ENCODE peak calls at places on chromosomes 2 and 18, in eight cellular contexts. One of them, this sample, is unnamed.

GRCh38 chr18:38612904-38613303 is 1047.3 kb upstream of the CELF4 start:
- DNase-seq in KBM-7: no peak
- DNase-seq in HCEC 1CT: no peak
- DNase-seq in activated T-cell treated with anti-CD3 and anti-CD28 coated beads for 4 hours: no peak
- DNase-seq in GM12892: no peak
- DNase-seq in HS-5: no peak
- DNase-seq in stimulated activated CD4-positive, alpha-beta T cell treated with anti-CD3 and anti-CD28 coated beads, Interleukin-12 subunit alpha, Interleukin-12 subunit beta, amount 100 ng/mL, for 48 hours: no peak
- DNase-seq in globus pallidus: no peak
- DNase-seq in this sample: no peak

GRCh38 chr2:166057363-166058169 is 70.3 kb downstream of the SCN1A start:
- DNase-seq in KBM-7: peak
- DNase-seq in HCEC 1CT: peak
- DNase-seq in activated T-cell treated with anti-CD3 and anti-CD28 coated beads for 4 hours: no peak
- DNase-seq in GM12892: no peak
- DNase-seq in HS-5: peak
- DNase-seq in stimulated activated CD4-positive, alpha-beta T cell treated with anti-CD3 and anti-CD28 coated beads, Interleukin-12 subunit alpha, Interleukin-12 subunit beta, amount 100 ng/mL, for 48 hours: no peak
- DNase-seq in globus pallidus: no peak
- DNase-seq in this sample: no peak

GRCh38 chr2:98036349-98037000 is 40.7 kb upstream of the TMEM131 start:
- DNase-seq in KBM-7: no peak
- DNase-seq in HCEC 1CT: no peak
- DNase-seq in activated T-cell treated with anti-CD3 and anti-CD28 coated beads for 4 hours: no peak
- DNase-seq in GM12892: no peak
- DNase-seq in HS-5: no peak
- DNase-seq in stimulated activated CD4-positive, alpha-beta T cell treated with anti-CD3 and anti-CD28 coated beads, Interleukin-12 subunit alpha, Interleukin-12 subunit beta, amount 100 ng/mL, for 48 hours: no peak
- DNase-seq in globus pallidus: no peak
- DNase-seq in this sample: no peak

GRCh38 chr2:220955776-220956175 is 616.3 kb downstream of the EPHA4 start:
- DNase-seq in KBM-7: no peak
- DNase-seq in HCEC 1CT: no peak
- DNase-seq in activated T-cell treated with anti-CD3 and anti-CD28 coated beads for 4 hours: no peak
- DNase-seq in GM12892: no peak
- DNase-seq in HS-5: no peak
- DNase-seq in stimulated activated CD4-positive, alpha-beta T cell treated with anti-CD3 and anti-CD28 coated beads, Interleukin-12 subunit alpha, Interleukin-12 subunit beta, amount 100 ng/mL, for 48 hours: no peak
- DNase-seq in globus pallidus: no peak
- DNase-seq in this sample: no peak

GRCh38 chr2:227320305-227321094 is 4.6 kb upstream of the MFF start:
- DNase-seq in KBM-7: peak
- DNase-seq in HCEC 1CT: no peak
- DNase-seq in activated T-cell treated with anti-CD3 and anti-CD28 coated beads for 4 hours: no peak
- DNase-seq in GM12892: no peak
- DNase-seq in HS-5: no peak
- DNase-seq in stimulated activated CD4-positive, alpha-beta T cell treated with anti-CD3 and anti-CD28 coated beads, Interleukin-12 subunit alpha, Interleukin-12 subunit beta, amount 100 ng/mL, for 48 hours: no peak
- DNase-seq in globus pallidus: no peak
- DNase-seq in this sample: no peak

GRCh38 chr18:11874676-11875075 is 23.5 kb downstream of the CHMP1B start:
- DNase-seq in KBM-7: no peak
- DNase-seq in HCEC 1CT: no peak
- DNase-seq in activated T-cell treated with anti-CD3 and anti-CD28 coated beads for 4 hours: no peak
- DNase-seq in GM12892: no peak
- DNase-seq in HS-5: no peak
- DNase-seq in stimulated activated CD4-positive, alpha-beta T cell treated with anti-CD3 and anti-CD28 coated beads, Interleukin-12 subunit alpha, Interleukin-12 subunit beta, amount 100 ng/mL, for 48 hours: no peak
- DNase-seq in globus pallidus: no peak
- DNase-seq in this sample: no peak

GRCh38 chr2:134352844-134353243 is 99.0 kb downstream of the MGAT5 start:
- DNase-seq in KBM-7: no peak
- DNase-seq in HCEC 1CT: no peak
- DNase-seq in activated T-cell treated with anti-CD3 and anti-CD28 coated beads for 4 hours: no peak
- DNase-seq in GM12892: no peak
- DNase-seq in HS-5: no peak
- DNase-seq in stimulated activated CD4-positive, alpha-beta T cell treated with anti-CD3 and anti-CD28 coated beads, Interleukin-12 subunit alpha, Interleukin-12 subunit beta, amount 100 ng/mL, for 48 hours: no peak
- DNase-seq in globus pallidus: no peak
- DNase-seq in this sample: no peak

GRCh38 chr18:76488190-76488589 is 6.9 kb downstream of the ZNF516 start:
- DNase-seq in KBM-7: no peak
- DNase-seq in HCEC 1CT: no peak
- DNase-seq in activated T-cell treated with anti-CD3 and anti-CD28 coated beads for 4 hours: no peak
- DNase-seq in GM12892: no peak
- DNase-seq in HS-5: no peak
- DNase-seq in stimulated activated CD4-positive, alpha-beta T cell treated with anti-CD3 and anti-CD28 coated beads, Interleukin-12 subunit alpha, Interleukin-12 subunit beta, amount 100 ng/mL, for 48 hours: no peak
- DNase-seq in globus pallidus: no peak
- DNase-seq in this sample: no peak

GRCh38 chr2:230869691-230870543 is 5.2 kb downstream of the ITM2C start:
- DNase-seq in KBM-7: peak
- DNase-seq in HCEC 1CT: no peak
- DNase-seq in activated T-cell treated with anti-CD3 and anti-CD28 coated beads for 4 hours: no peak
- DNase-seq in GM12892: no peak
- DNase-seq in HS-5: no peak
- DNase-seq in stimulated activated CD4-positive, alpha-beta T cell treated with anti-CD3 and anti-CD28 coated beads, Interleukin-12 subunit alpha, Interleukin-12 subunit beta, amount 100 ng/mL, for 48 hours: no peak
- DNase-seq in globus pallidus: no peak
- DNase-seq in this sample: no peak

GRCh38 chr2:197144183-197144582 is 166.4 kb downstream of the ANKRD44 start:
- DNase-seq in KBM-7: no peak
- DNase-seq in HCEC 1CT: no peak
- DNase-seq in activated T-cell treated with anti-CD3 and anti-CD28 coated beads for 4 hours: no peak
- DNase-seq in GM12892: no peak
- DNase-seq in HS-5: no peak
- DNase-seq in stimulated activated CD4-positive, alpha-beta T cell treated with anti-CD3 and anti-CD28 coated beads, Interleukin-12 subunit alpha, Interleukin-12 subunit beta, amount 100 ng/mL, for 48 hours: no peak
- DNase-seq in globus pallidus: no peak
- DNase-seq in this sample: no peak

GRCh38 chr18:10242922-10243680 is 211.3 kb upstream of the APCDD1 start:
- DNase-seq in KBM-7: no peak
- DNase-seq in HCEC 1CT: no peak
- DNase-seq in activated T-cell treated with anti-CD3 and anti-CD28 coated beads for 4 hours: no peak
- DNase-seq in GM12892: no peak
- DNase-seq in HS-5: no peak
- DNase-seq in stimulated activated CD4-positive, alpha-beta T cell treated with anti-CD3 and anti-CD28 coated beads, Interleukin-12 subunit alpha, Interleukin-12 subunit beta, amount 100 ng/mL, for 48 hours: no peak
- DNase-seq in globus pallidus: peak
- DNase-seq in this sample: no peak

GRCh38 chr2:24813645-24814257 is 20.5 kb downstream of the CENPO start:
- DNase-seq in KBM-7: no peak
- DNase-seq in HCEC 1CT: no peak
- DNase-seq in activated T-cell treated with anti-CD3 and anti-CD28 coated beads for 4 hours: no peak
- DNase-seq in GM12892: no peak
- DNase-seq in HS-5: no peak
- DNase-seq in stimulated activated CD4-positive, alpha-beta T cell treated with anti-CD3 and anti-CD28 coated beads, Interleukin-12 subunit alpha, Interleukin-12 subunit beta, amount 100 ng/mL, for 48 hours: no peak
- DNase-seq in globus pallidus: no peak
- DNase-seq in this sample: no peak

GRCh38 chr2:128714861-128715312 is 396.2 kb upstream of the HS6ST1 start:
- DNase-seq in KBM-7: no peak
- DNase-seq in HCEC 1CT: no peak
- DNase-seq in activated T-cell treated with anti-CD3 and anti-CD28 coated beads for 4 hours: no peak
- DNase-seq in GM12892: no peak
- DNase-seq in HS-5: no peak
- DNase-seq in stimulated activated CD4-positive, alpha-beta T cell treated with anti-CD3 and anti-CD28 coated beads, Interleukin-12 subunit alpha, Interleukin-12 subunit beta, amount 100 ng/mL, for 48 hours: no peak
- DNase-seq in globus pallidus: no peak
- DNase-seq in this sample: no peak

GRCh38 chr2:237723613-237724012 is 75.0 kb upstream of the RBM44 start:
- DNase-seq in KBM-7: peak
- DNase-seq in HCEC 1CT: peak
- DNase-seq in activated T-cell treated with anti-CD3 and anti-CD28 coated beads for 4 hours: no peak
- DNase-seq in GM12892: no peak
- DNase-seq in HS-5: no peak
- DNase-seq in stimulated activated CD4-positive, alpha-beta T cell treated with anti-CD3 and anti-CD28 coated beads, Interleukin-12 subunit alpha, Interleukin-12 subunit beta, amount 100 ng/mL, for 48 hours: no peak
- DNase-seq in globus pallidus: no peak
- DNase-seq in this sample: no peak

GRCh38 chr2:101124061-101124460 is 27.1 kb downstream of the TBC1D8 start:
- DNase-seq in KBM-7: no peak
- DNase-seq in HCEC 1CT: peak
- DNase-seq in activated T-cell treated with anti-CD3 and anti-CD28 coated beads for 4 hours: no peak
- DNase-seq in GM12892: no peak
- DNase-seq in HS-5: peak
- DNase-seq in stimulated activated CD4-positive, alpha-beta T cell treated with anti-CD3 and anti-CD28 coated beads, Interleukin-12 subunit alpha, Interleukin-12 subunit beta, amount 100 ng/mL, for 48 hours: no peak
- DNase-seq in globus pallidus: no peak
- DNase-seq in this sample: no peak

GRCh38 chr2:33380001-33380609 is 96.3 kb upstream of the RASGRP3 start:
- DNase-seq in KBM-7: peak
- DNase-seq in HCEC 1CT: no peak
- DNase-seq in activated T-cell treated with anti-CD3 and anti-CD28 coated beads for 4 hours: no peak
- DNase-seq in GM12892: no peak
- DNase-seq in HS-5: no peak
- DNase-seq in stimulated activated CD4-positive, alpha-beta T cell treated with anti-CD3 and anti-CD28 coated beads, Interleukin-12 subunit alpha, Interleukin-12 subunit beta, amount 100 ng/mL, for 48 hours: no peak
- DNase-seq in globus pallidus: no peak
- DNase-seq in this sample: no peak

GRCh38 chr2:126949775-126950174 is 51.1 kb downstream of the TEX51 start:
- DNase-seq in KBM-7: no peak
- DNase-seq in HCEC 1CT: no peak
- DNase-seq in activated T-cell treated with anti-CD3 and anti-CD28 coated beads for 4 hours: no peak
- DNase-seq in GM12892: no peak
- DNase-seq in HS-5: no peak
- DNase-seq in stimulated activated CD4-positive, alpha-beta T cell treated with anti-CD3 and anti-CD28 coated beads, Interleukin-12 subunit alpha, Interleukin-12 subunit beta, amount 100 ng/mL, for 48 hours: no peak
- DNase-seq in globus pallidus: no peak
- DNase-seq in this sample: no peak

GRCh38 chr2:21047161-21048009 is 3.5 kb upstream of the APOB start:
- DNase-seq in KBM-7: no peak
- DNase-seq in HCEC 1CT: no peak
- DNase-seq in activated T-cell treated with anti-CD3 and anti-CD28 coated beads for 4 hours: no peak
- DNase-seq in GM12892: no peak
- DNase-seq in HS-5: peak
- DNase-seq in stimulated activated CD4-positive, alpha-beta T cell treated with anti-CD3 and anti-CD28 coated beads, Interleukin-12 subunit alpha, Interleukin-12 subunit beta, amount 100 ng/mL, for 48 hours: no peak
- DNase-seq in globus pallidus: no peak
- DNase-seq in this sample: no peak

GRCh38 chr2:195094330-195094729 is 562.7 kb upstream of the SLC39A10 start:
- DNase-seq in KBM-7: no peak
- DNase-seq in HCEC 1CT: peak
- DNase-seq in activated T-cell treated with anti-CD3 and anti-CD28 coated beads for 4 hours: no peak
- DNase-seq in GM12892: no peak
- DNase-seq in HS-5: peak
- DNase-seq in stimulated activated CD4-positive, alpha-beta T cell treated with anti-CD3 and anti-CD28 coated beads, Interleukin-12 subunit alpha, Interleukin-12 subunit beta, amount 100 ng/mL, for 48 hours: no peak
- DNase-seq in globus pallidus: no peak
- DNase-seq in this sample: no peak

GRCh38 chr2:201149064-201149820 is 33.3 kb downstream of the CFLAR start:
- DNase-seq in KBM-7: no peak
- DNase-seq in HCEC 1CT: peak
- DNase-seq in activated T-cell treated with anti-CD3 and anti-CD28 coated beads for 4 hours: no peak
- DNase-seq in GM12892: no peak
- DNase-seq in HS-5: peak
- DNase-seq in stimulated activated CD4-positive, alpha-beta T cell treated with anti-CD3 and anti-CD28 coated beads, Interleukin-12 subunit alpha, Interleukin-12 subunit beta, amount 100 ng/mL, for 48 hours: no peak
- DNase-seq in globus pallidus: no peak
- DNase-seq in this sample: no peak

GRCh38 chr2:30931841-30932407 is 124.7 kb upstream of the CAPN13 start:
- DNase-seq in KBM-7: no peak
- DNase-seq in HCEC 1CT: no peak
- DNase-seq in activated T-cell treated with anti-CD3 and anti-CD28 coated beads for 4 hours: no peak
- DNase-seq in GM12892: no peak
- DNase-seq in HS-5: no peak
- DNase-seq in stimulated activated CD4-positive, alpha-beta T cell treated with anti-CD3 and anti-CD28 coated beads, Interleukin-12 subunit alpha, Interleukin-12 subunit beta, amount 100 ng/mL, for 48 hours: no peak
- DNase-seq in globus pallidus: no peak
- DNase-seq in this sample: no peak

GRCh38 chr2:173354073-173354600 is 535 bp upstream of the CDCA7 start:
- DNase-seq in KBM-7: peak
- DNase-seq in HCEC 1CT: no peak
- DNase-seq in activated T-cell treated with anti-CD3 and anti-CD28 coated beads for 4 hours: no peak
- DNase-seq in GM12892: peak
- DNase-seq in HS-5: peak
- DNase-seq in stimulated activated CD4-positive, alpha-beta T cell treated with anti-CD3 and anti-CD28 coated beads, Interleukin-12 subunit alpha, Interleukin-12 subunit beta, amount 100 ng/mL, for 48 hours: no peak
- DNase-seq in globus pallidus: no peak
- DNase-seq in this sample: no peak

GRCh38 chr2:121790276-121790956 is 35.0 kb downstream of the TSN start:
- DNase-seq in KBM-7: no peak
- DNase-seq in HCEC 1CT: peak
- DNase-seq in activated T-cell treated with anti-CD3 and anti-CD28 coated beads for 4 hours: no peak
- DNase-seq in GM12892: no peak
- DNase-seq in HS-5: peak
- DNase-seq in stimulated activated CD4-positive, alpha-beta T cell treated with anti-CD3 and anti-CD28 coated beads, Interleukin-12 subunit alpha, Interleukin-12 subunit beta, amount 100 ng/mL, for 48 hours: no peak
- DNase-seq in globus pallidus: no peak
- DNase-seq in this sample: no peak

GRCh38 chr18:23982154-23983071 is 32.1 kb upstream of the TTC39C start:
- DNase-seq in KBM-7: no peak
- DNase-seq in HCEC 1CT: peak
- DNase-seq in activated T-cell treated with anti-CD3 and anti-CD28 coated beads for 4 hours: no peak
- DNase-seq in GM12892: no peak
- DNase-seq in HS-5: no peak
- DNase-seq in stimulated activated CD4-positive, alpha-beta T cell treated with anti-CD3 and anti-CD28 coated beads, Interleukin-12 subunit alpha, Interleukin-12 subunit beta, amount 100 ng/mL, for 48 hours: no peak
- DNase-seq in globus pallidus: peak
- DNase-seq in this sample: no peak

GRCh38 chr2:134348239-134348638 is 94.4 kb downstream of the MGAT5 start:
- DNase-seq in KBM-7: no peak
- DNase-seq in HCEC 1CT: peak
- DNase-seq in activated T-cell treated with anti-CD3 and anti-CD28 coated beads for 4 hours: no peak
- DNase-seq in GM12892: no peak
- DNase-seq in HS-5: no peak
- DNase-seq in stimulated activated CD4-positive, alpha-beta T cell treated with anti-CD3 and anti-CD28 coated beads, Interleukin-12 subunit alpha, Interleukin-12 subunit beta, amount 100 ng/mL, for 48 hours: no peak
- DNase-seq in globus pallidus: no peak
- DNase-seq in this sample: no peak

GRCh38 chr18:45505497-45506206 is 109.6 kb upstream of the SLC14A2 start:
- DNase-seq in KBM-7: no peak
- DNase-seq in HCEC 1CT: no peak
- DNase-seq in activated T-cell treated with anti-CD3 and anti-CD28 coated beads for 4 hours: no peak
- DNase-seq in GM12892: no peak
- DNase-seq in HS-5: no peak
- DNase-seq in stimulated activated CD4-positive, alpha-beta T cell treated with anti-CD3 and anti-CD28 coated beads, Interleukin-12 subunit alpha, Interleukin-12 subunit beta, amount 100 ng/mL, for 48 hours: no peak
- DNase-seq in globus pallidus: no peak
- DNase-seq in this sample: no peak

GRCh38 chr2:234850818-234851217 is 101.0 kb upstream of the SH3BP4 start:
- DNase-seq in KBM-7: no peak
- DNase-seq in HCEC 1CT: no peak
- DNase-seq in activated T-cell treated with anti-CD3 and anti-CD28 coated beads for 4 hours: no peak
- DNase-seq in GM12892: no peak
- DNase-seq in HS-5: no peak
- DNase-seq in stimulated activated CD4-positive, alpha-beta T cell treated with anti-CD3 and anti-CD28 coated beads, Interleukin-12 subunit alpha, Interleukin-12 subunit beta, amount 100 ng/mL, for 48 hours: no peak
- DNase-seq in globus pallidus: no peak
- DNase-seq in this sample: no peak

GRCh38 chr2:179235463-179236108 is 29.0 kb downstream of the SESTD1 start:
- DNase-seq in KBM-7: no peak
- DNase-seq in HCEC 1CT: no peak
- DNase-seq in activated T-cell treated with anti-CD3 and anti-CD28 coated beads for 4 hours: no peak
- DNase-seq in GM12892: no peak
- DNase-seq in HS-5: no peak
- DNase-seq in stimulated activated CD4-positive, alpha-beta T cell treated with anti-CD3 and anti-CD28 coated beads, Interleukin-12 subunit alpha, Interleukin-12 subunit beta, amount 100 ng/mL, for 48 hours: no peak
- DNase-seq in globus pallidus: no peak
- DNase-seq in this sample: no peak

GRCh38 chr18:2036136-2036535 is 535.2 kb downstream of the METTL4 start:
- DNase-seq in KBM-7: no peak
- DNase-seq in HCEC 1CT: no peak
- DNase-seq in activated T-cell treated with anti-CD3 and anti-CD28 coated beads for 4 hours: no peak
- DNase-seq in GM12892: no peak
- DNase-seq in HS-5: peak
- DNase-seq in stimulated activated CD4-positive, alpha-beta T cell treated with anti-CD3 and anti-CD28 coated beads, Interleukin-12 subunit alpha, Interleukin-12 subunit beta, amount 100 ng/mL, for 48 hours: no peak
- DNase-seq in globus pallidus: no peak
- DNase-seq in this sample: no peak

GRCh38 chr2:63789318-63790051 is 52.2 kb upstream of the UGP2 start:
- DNase-seq in KBM-7: no peak
- DNase-seq in HCEC 1CT: peak
- DNase-seq in activated T-cell treated with anti-CD3 and anti-CD28 coated beads for 4 hours: no peak
- DNase-seq in GM12892: no peak
- DNase-seq in HS-5: peak
- DNase-seq in stimulated activated CD4-positive, alpha-beta T cell treated with anti-CD3 and anti-CD28 coated beads, Interleukin-12 subunit alpha, Interleukin-12 subunit beta, amount 100 ng/mL, for 48 hours: no peak
- DNase-seq in globus pallidus: no peak
- DNase-seq in this sample: no peak

GRCh38 chr2:233009661-233010060 is 3.4 kb downstream of the NGEF start:
- DNase-seq in KBM-7: no peak
- DNase-seq in HCEC 1CT: no peak
- DNase-seq in activated T-cell treated with anti-CD3 and anti-CD28 coated beads for 4 hours: no peak
- DNase-seq in GM12892: no peak
- DNase-seq in HS-5: no peak
- DNase-seq in stimulated activated CD4-positive, alpha-beta T cell treated with anti-CD3 and anti-CD28 coated beads, Interleukin-12 subunit alpha, Interleukin-12 subunit beta, amount 100 ng/mL, for 48 hours: no peak
- DNase-seq in globus pallidus: no peak
- DNase-seq in this sample: no peak

GRCh38 chr2:67259581-67260347 is 137.4 kb upstream of the ETAA1 start:
- DNase-seq in KBM-7: no peak
- DNase-seq in HCEC 1CT: peak
- DNase-seq in activated T-cell treated with anti-CD3 and anti-CD28 coated beads for 4 hours: no peak
- DNase-seq in GM12892: no peak
- DNase-seq in HS-5: peak
- DNase-seq in stimulated activated CD4-positive, alpha-beta T cell treated with anti-CD3 and anti-CD28 coated beads, Interleukin-12 subunit alpha, Interleukin-12 subunit beta, amount 100 ng/mL, for 48 hours: no peak
- DNase-seq in globus pallidus: no peak
- DNase-seq in this sample: no peak

This sample was measured in stimulated activated naive CD8-positive, alpha-beta T cell treated with anti-CD3 and anti-CD28 coated beads, Interleukin-15, amount 100 ng/mL, for 72 hours.